ENCODE peak calls at places on chromosomes 5 and 9, in six cellular contexts. S is heart right ventricle, B is kidney epithelial cell, R is GM10248, P is MM.1S, O is pancreas. Z is an unnamed sample.

GRCh38 chr5:170758481-170758880 is 25.0 kb upstream of the GABRP start:
- DNase-seq in S (no peak), B (no peak), R (no peak), P (no peak), O (no peak), Z (no peak)

GRCh38 chr5:139985290-139985689 is 57.8 kb downstream of the NRG2 start:
- DNase-seq in S (no peak), B (no peak), R (no peak), P (no peak), O (no peak), Z (no peak)

GRCh38 chr5:154087260-154087659 is 48.5 kb downstream of the MFAP3 start:
- DNase-seq in S (no peak), B (no peak), R (no peak), P (peak), O (no peak), Z (peak)

GRCh38 chr5:1217596-1218206 is 7.5 kb upstream of the SLC6A18 start:
- DNase-seq in S (no peak), B (no peak), R (no peak), P (no peak), O (no peak), Z (no peak)

GRCh38 chr5:170540276-170540675 is 36.5 kb downstream of the KCNIP1 start:
- DNase-seq in S (no peak), B (no peak), R (no peak), P (no peak), O (no peak), Z (no peak)

GRCh38 chr5:102226321-102226720 is 69.8 kb downstream of the SLCO4C1 start:
- DNase-seq in S (no peak), B (no peak), R (no peak), P (no peak), O (no peak), Z (no peak)

GRCh38 chr9:134206317-134207300 is 42.2 kb upstream of the RNU6ATAC start:
- DNase-seq in S (no peak), B (no peak), R (peak), P (no peak), O (no peak), Z (no peak)

GRCh38 chr5:72599519-72600400 is 92.5 kb upstream of the ZNF366 start:
- DNase-seq in S (no peak), B (peak), R (no peak), P (no peak), O (no peak), Z (no peak)

GRCh38 chr5:179858241-179858585 is 404 bp downstream of the MRNIP start:
- DNase-seq in S (no peak), B (no peak), R (peak), P (peak), O (no peak), Z (no peak)

GRCh38 chr5:125826214-125826613 is 597.0 kb upstream of the GRAMD2B start:
- DNase-seq in S (no peak), B (no peak), R (no peak), P (no peak), O (no peak), Z (no peak)

GRCh38 chr5:179418972-179419371 is 73.7 kb upstream of the ADAMTS2 start:
- DNase-seq in S (no peak), B (no peak), R (no peak), P (no peak), O (no peak), Z (no peak)

GRCh38 chr5:125215593-125215992 is 469.2 kb upstream of the ZNF608 start:
- DNase-seq in S (no peak), B (no peak), R (no peak), P (no peak), O (no peak), Z (no peak)

GRCh38 chr9:2017459-2018161 is 2.5 kb downstream of the SMARCA2 start:
- DNase-seq in S (peak), B (no peak), R (peak), P (peak), O (peak), Z (peak)

GRCh38 chr5:106730506-106730905 is 940.2 kb downstream of the EFNA5 start:
- DNase-seq in S (no peak), B (no peak), R (no peak), P (no peak), O (no peak), Z (no peak)

GRCh38 chr5:132017316-132017715 is 5.9 kb upstream of the ACSL6 start:
- DNase-seq in S (no peak), B (no peak), R (no peak), P (peak), O (no peak), Z (no peak)

GRCh38 chr5:7745882-7746735 is 104.8 kb downstream of the CFAP90 start:
- DNase-seq in S (peak), B (peak), R (peak), P (peak), O (peak), Z (no peak)

GRCh38 chr5:9466677-9467076 is 79.2 kb downstream of the SEMA5A start:
- DNase-seq in S (no peak), B (no peak), R (no peak), P (no peak), O (no peak), Z (no peak)

GRCh38 chr9:37998881-37999311 is 70.1 kb downstream of the SHB start:
- DNase-seq in S (peak), B (no peak), R (no peak), P (no peak), O (no peak), Z (no peak)

GRCh38 chr9:33782395-33783152 is 12.8 kb upstream of the PRSS3 start:
- DNase-seq in S (no peak), B (no peak), R (no peak), P (no peak), O (no peak), Z (no peak)

GRCh38 chr5:178545156-178545555 is 45.0 kb downstream of the COL23A1 start:
- DNase-seq in S (no peak), B (no peak), R (no peak), P (no peak), O (no peak), Z (no peak)

GRCh38 chr9:20014168-20014567 is 225.3 kb upstream of the SLC24A2 start:
- DNase-seq in S (no peak), B (no peak), R (no peak), P (no peak), O (no peak), Z (no peak)

GRCh38 chr5:32027717-32028321 is 146.3 kb downstream of the GOLPH3 start:
- DNase-seq in S (peak), B (peak), R (no peak), P (no peak), O (peak), Z (no peak)

GRCh38 chr9:38527507-38527906 is 92.9 kb downstream of the ANKRD18A start:
- DNase-seq in S (no peak), B (no peak), R (no peak), P (no peak), O (no peak), Z (no peak)

GRCh38 chr9:96219615-96220257 is 82.2 kb downstream of the HSD17B3 start:
- DNase-seq in S (peak), B (no peak), R (peak), P (no peak), O (no peak), Z (no peak)

GRCh38 chr5:6743161-6743560 is 29.9 kb downstream of the TENT4A start:
- DNase-seq in S (no peak), B (no peak), R (no peak), P (no peak), O (no peak), Z (peak)

GRCh38 chr5:66247176-66247960 is 103.3 kb downstream of the SREK1 start:
- DNase-seq in S (no peak), B (no peak), R (no peak), P (no peak), O (no peak), Z (no peak)

GRCh38 chr5:175796536-175797499 is 74.6 kb upstream of the CPLX2 start:
- DNase-seq in S (peak), B (peak), R (peak), P (peak), O (peak), Z (peak)

GRCh38 chr5:69368458-69369368 is 607 bp downstream of the AK6 start:
- DNase-seq in S (no peak), B (no peak), R (no peak), P (no peak), O (no peak), Z (no peak)

GRCh38 chr5:11251242-11251641 is 490.2 kb upstream of the DAP start:
- DNase-seq in S (no peak), B (peak), R (no peak), P (no peak), O (no peak), Z (no peak)

GRCh38 chr5:176774216-176775171 is 35.9 kb upstream of the UNC5A start:
- DNase-seq in S (no peak), B (no peak), R (peak), P (no peak), O (no peak), Z (peak)

GRCh38 chr5:172771439-172772111 is 580 bp upstream of the DUSP1 start:
- DNase-seq in S (no peak), B (no peak), R (peak), P (no peak), O (no peak), Z (no peak)

GRCh38 chr5:1386274-1386717 is 41.4 kb upstream of the CLPTM1L start:
- DNase-seq in S (peak), B (no peak), R (peak), P (peak), O (peak), Z (no peak)

GRCh38 chr5:73464016-73464745 is 15.6 kb upstream of the FOXD1 start:
- DNase-seq in S (peak), B (no peak), R (no peak), P (no peak), O (no peak), Z (peak)

GRCh38 chr9:127567119-127567897 is 44.8 kb upstream of the STXBP1 start:
- DNase-seq in S (peak), B (no peak), R (no peak), P (no peak), O (peak), Z (no peak)

GRCh38 chr5:161399996-161400562 is 146.4 kb downstream of the GABRB2 start:
- DNase-seq in S (no peak), B (no peak), R (no peak), P (no peak), O (peak), Z (no peak)

DNA sequence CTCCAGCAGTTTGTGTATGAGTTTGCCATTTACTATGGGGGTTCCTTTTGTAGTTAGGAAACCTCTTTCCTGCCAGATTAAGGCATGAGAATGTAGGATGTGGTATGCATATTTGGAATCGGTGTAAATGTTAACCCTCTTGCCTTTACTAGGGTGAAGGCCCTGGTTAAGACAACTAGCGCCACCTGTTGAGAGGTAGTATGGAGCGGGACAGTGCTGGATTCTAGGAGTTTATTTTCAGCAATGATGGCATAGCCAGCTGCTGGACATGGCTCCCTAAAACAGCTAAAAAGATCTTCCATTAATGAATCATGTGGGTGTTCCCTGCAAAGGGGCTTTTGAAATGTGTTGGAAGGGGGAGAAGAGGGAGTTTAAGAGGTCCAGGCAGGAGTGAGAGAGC is 30.7 kb upstream of the GPX3 start:
- DNase-seq in S (no peak), B (no peak), R (no peak), P (no peak), O (no peak), Z (no peak)
- TF ChIP-seq CTCF in S (no peak), B (no peak), R (no peak), P (peak), O (no peak), Z (no peak)

DNA sequence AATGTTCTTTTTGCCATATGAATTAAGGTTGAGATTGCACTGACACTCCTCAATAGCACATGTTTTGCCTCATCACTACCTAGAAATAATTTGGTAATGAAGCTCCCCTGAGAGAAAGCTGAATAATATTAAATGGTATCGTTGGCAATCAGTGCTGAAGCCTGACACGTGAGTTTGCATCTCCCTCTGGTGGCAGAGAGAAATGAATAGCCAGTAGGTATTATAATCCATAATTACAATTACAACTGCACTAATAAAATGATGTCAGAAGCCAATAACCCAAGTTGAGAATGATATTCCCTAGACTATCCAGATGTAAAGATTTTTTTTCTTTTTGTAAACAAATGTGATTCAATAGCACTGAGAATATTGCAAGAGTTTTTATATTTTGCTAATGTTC is 700.3 kb downstream of the PTPRD start:
- DNase-seq in S (no peak), B (no peak), R (no peak), P (peak), O (no peak), Z (no peak)
- TF ChIP-seq CTCF in S (no peak), B (peak), R (peak), P (peak), O (no peak), Z (peak)

DNA sequence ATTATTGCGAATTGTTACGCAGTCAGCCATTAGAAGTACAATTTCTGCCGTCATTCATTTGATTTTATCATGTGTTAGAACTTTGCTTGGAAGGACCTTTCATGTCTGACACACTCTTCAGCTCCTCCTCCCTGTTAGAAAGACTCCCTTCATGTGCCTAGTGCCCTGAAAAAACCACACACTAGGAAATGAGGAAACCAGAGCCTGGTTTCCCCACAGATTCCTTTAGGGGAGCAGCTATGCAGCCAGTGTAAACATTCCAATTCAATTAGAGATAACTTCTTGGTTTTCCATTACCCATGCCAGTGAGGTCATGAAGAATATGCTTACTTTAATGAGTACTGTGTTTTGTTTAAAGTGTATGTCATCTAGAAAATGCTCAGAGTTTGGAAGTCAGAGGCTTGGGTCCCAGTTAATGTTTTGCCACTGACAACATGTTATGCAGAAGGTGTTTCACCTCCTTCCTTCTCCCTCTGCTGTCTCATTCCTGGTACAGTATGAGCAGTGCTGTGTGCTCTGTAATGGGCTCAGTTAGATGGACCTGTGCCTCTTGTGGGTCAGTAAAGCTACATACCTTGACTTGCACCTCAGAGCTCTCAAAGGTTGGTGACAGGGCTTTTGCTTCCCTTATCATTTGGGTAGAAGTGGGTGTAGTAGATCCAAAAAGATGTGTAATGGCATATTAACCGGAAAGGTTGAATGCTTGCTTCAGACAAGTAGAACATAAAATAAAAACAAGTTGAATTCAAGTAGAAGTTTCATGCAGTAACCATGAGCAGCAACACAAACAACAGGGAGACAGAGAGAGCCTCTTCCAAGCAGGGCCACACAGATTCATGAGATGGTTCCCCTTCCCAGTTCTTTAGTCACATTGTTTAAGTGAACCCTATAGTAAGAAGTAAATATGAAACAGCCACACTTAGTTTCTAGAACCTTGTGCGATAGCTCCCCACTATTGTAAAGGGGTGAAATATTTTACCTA is 52.6 kb upstream of the TNFAIP8 start:
- DNase-seq in S (peak), B (peak), R (no peak), P (no peak), O (peak), Z (no peak)
- TF ChIP-seq CTCF in S (no peak), B (peak), R (no peak), P (no peak), O (no peak), Z (peak)

GRCh38 chr9:89606049-89606481 is 1.3 kb downstream of the GADD45G start:
- DNase-seq in S (peak), B (peak), R (no peak), P (peak), O (peak), Z (no peak)
- TF ChIP-seq CTCF in S (no peak), B (no peak), R (no peak), P (no peak), O (no peak), Z (no peak)

GRCh38 chr9:123832858-123833257 is 97.1 kb downstream of the DENND1A start:
- DNase-seq in S (no peak), B (no peak), R (no peak), P (no peak), O (no peak), Z (no peak)
- TF ChIP-seq CTCF in S (no peak), B (no peak), R (no peak), P (no peak), O (no peak), Z (no peak)

GRCh38 chr9:116641292-116642059 is 45.6 kb upstream of the TRIM32 start:
- DNase-seq in S (no peak), B (no peak), R (no peak), P (no peak), O (no peak), Z (no peak)

GRCh38 chr9:116643691-116644090 is 43.4 kb upstream of the TRIM32 start:
- DNase-seq in S (no peak), B (no peak), R (no peak), P (no peak), O (no peak), Z (no peak)

GRCh38 chr9:116644099-116644688 is 42.9 kb upstream of the TRIM32 start:
- DNase-seq in S (no peak), B (no peak), R (no peak), P (no peak), O (no peak), Z (no peak)

GRCh38 chr9:116647515-116647809 is 39.6 kb upstream of the TRIM32 start:
- DNase-seq in S (peak), B (no peak), R (no peak), P (no peak), O (no peak), Z (no peak)

DNA sequence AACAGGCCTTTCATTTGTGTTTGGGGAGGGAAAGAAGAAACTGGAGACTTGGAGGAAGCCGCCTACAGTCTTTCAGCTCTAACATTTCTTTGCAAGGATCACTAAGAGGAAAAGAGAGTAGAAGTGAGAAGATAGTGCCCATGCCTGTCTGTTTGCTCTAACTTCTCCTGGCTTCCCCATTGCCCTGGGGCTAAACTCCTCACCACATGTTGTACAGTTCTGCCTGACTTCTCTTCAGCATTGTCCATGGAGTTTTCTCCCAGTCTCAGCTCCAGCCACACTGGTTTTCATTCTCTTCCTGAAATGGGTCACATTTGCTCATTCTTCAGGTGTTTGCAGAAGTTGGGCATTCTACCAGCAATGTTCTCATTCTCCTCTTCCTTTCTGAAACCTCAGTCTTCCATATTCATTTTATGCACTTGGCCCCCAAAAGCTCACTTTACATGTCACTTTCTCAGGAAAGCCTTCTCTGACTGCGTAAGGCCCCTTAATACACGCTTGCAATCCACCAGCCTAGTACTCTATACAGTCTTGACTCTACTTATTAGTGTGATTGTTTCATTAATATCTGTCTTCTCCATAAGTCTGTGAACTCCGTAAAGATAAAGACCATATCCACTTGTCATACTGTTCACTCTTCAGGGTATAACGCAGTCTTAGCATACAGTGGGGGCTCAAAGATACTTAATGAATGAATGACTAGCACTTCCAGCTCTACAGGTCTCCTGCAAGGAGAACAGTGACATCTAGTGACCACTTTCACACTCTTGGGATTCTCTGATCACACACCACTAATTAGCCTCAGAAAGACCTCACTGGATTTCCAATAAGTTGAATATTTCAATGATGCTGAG is 40.2 kb upstream of the TRIM32 start:
- DNase-seq in S (no peak), B (no peak), R (no peak), P (peak), O (no peak), Z (no peak)
- TF ChIP-seq CTCF in S (peak), B (peak), R (peak), P (peak), O (no peak), Z (peak)